ENCODE peak calls at places on chromosome 7, in four cellular contexts. One of them, this sample, is unnamed.

GRCh38 chr7:82865856-82866255 is 296.8 kb downstream of the PCLO start:
- DNase-seq in lung: no peak
- DNase-seq in fibroblast of lung: no peak
- DNase-seq in NCI-H774: no peak
- DNase-seq in this sample: no peak

GRCh38 chr7:129946282-129946681 is 6.5 kb downstream of the UBE2H start:
- DNase-seq in lung: no peak
- DNase-seq in fibroblast of lung: no peak
- DNase-seq in NCI-H774: no peak
- DNase-seq in this sample: no peak

GRCh38 chr7:739964-740942 is 13.2 kb upstream of the PRKAR1B start:
- DNase-seq in lung: no peak
- DNase-seq in fibroblast of lung: no peak
- DNase-seq in NCI-H774: no peak
- DNase-seq in this sample: no peak

GRCh38 chr7:50632561-50633413 is 67.6 kb upstream of the DDC start:
- DNase-seq in lung: peak; percentile 42
- DNase-seq in fibroblast of lung: peak; percentile 40
- DNase-seq in NCI-H774: no peak
- DNase-seq in this sample: no peak

GRCh38 chr7:34315032-34315431 is 343.0 kb upstream of the NPSR1 start:
- DNase-seq in lung: no peak
- DNase-seq in fibroblast of lung: peak; percentile 94
- DNase-seq in NCI-H774: no peak
- DNase-seq in this sample: peak; percentile 28

GRCh38 chr7:50502001-50502684 is 52.0 kb upstream of the FIGNL1 start:
- DNase-seq in lung: peak; percentile 58
- DNase-seq in fibroblast of lung: peak; percentile 90
- DNase-seq in NCI-H774: no peak
- DNase-seq in this sample: peak; percentile 100

GRCh38 chr7:117667456-117667855 is 187.6 kb downstream of the CFTR start:
- DNase-seq in lung: no peak
- DNase-seq in fibroblast of lung: peak; percentile 42
- DNase-seq in NCI-H774: no peak
- DNase-seq in this sample: no peak

GRCh38 chr7:128302110-128302509 is 41.6 kb downstream of the RBM28 start:
- DNase-seq in lung: no peak
- DNase-seq in fibroblast of lung: peak; percentile 11
- DNase-seq in NCI-H774: no peak
- DNase-seq in this sample: no peak

GRCh38 chr7:97006146-97006950 is 995 bp downstream of the DLX6 start:
- DNase-seq in lung: no peak
- DNase-seq in fibroblast of lung: peak; percentile 23
- DNase-seq in NCI-H774: no peak
- DNase-seq in this sample: no peak